ENCODE peak calls at places on chromosome 19, in nine cellular contexts. M is foreskin fibroblast, Y is A549, B is uterus, K is PC-3, D is astrocyte of the cerebellum, R is ovary, U is heart right ventricle, L is keratinocyte. A is an unnamed sample.
A peak's percentile ranks its signal among the peaks of the same experiment; 100 is the strongest.

GRCh38 chr19:5955638-5955935 is 22.4 kb downstream of the RANBP3 start:
- DNase-seq in M (peak; percentile 58), Y (no peak), B (no peak), K (no peak), D (peak; percentile 48), R (no peak), U (no peak), L (no peak), A (no peak)

GRCh38 chr19:28898279-28898678 is 314.7 kb downstream of the UQCRFS1 start:
- DNase-seq in M (peak; percentile 66), Y (no peak), B (no peak), K (no peak), D (no peak), R (no peak), U (no peak), L (no peak), A (no peak)

GRCh38 chr19:48934837-48935236 is 1.3 kb downstream of the DHDH start:
- DNase-seq in M (no peak), Y (no peak), B (no peak), K (no peak), D (no peak), R (no peak), U (no peak), L (no peak), A (no peak)

GRCh38 chr19:40650749-40651305 is 39.6 kb downstream of the NUMBL start:
- DNase-seq in M (peak; percentile 86), Y (no peak), B (no peak), K (no peak), D (peak; percentile 82), R (no peak), U (no peak), L (no peak), A (no peak)

GRCh38 chr19:6233051-6233826 is 46.5 kb downstream of the MLLT1 start:
- DNase-seq in M (peak; percentile 48), Y (no peak), B (peak; percentile 67), K (no peak), D (peak; percentile 57), R (no peak), U (peak; percentile 81), L (no peak), A (peak; percentile 78)

GRCh38 chr19:41892173-41892902 is 9.4 kb downstream of the ARHGEF1 start:
- DNase-seq in M (no peak), Y (no peak), B (no peak), K (no peak), D (no peak), R (no peak), U (no peak), L (no peak), A (no peak)

GRCh38 chr19:38526430-38526829 is 91.3 kb downstream of the MAP4K1 start:
- DNase-seq in M (no peak), Y (no peak), B (no peak), K (no peak), D (no peak), R (no peak), U (no peak), L (no peak), A (no peak)

GRCh38 chr19:17394891-17395415 is 957 bp upstream of the CCDC194 start:
- DNase-seq in M (peak; percentile 74), Y (peak; percentile 48), B (peak; percentile 70), K (peak; percentile 50), D (no peak), R (peak; percentile 64), U (peak; percentile 66), L (peak; percentile 46), A (peak; percentile 68)

GRCh38 chr19:34308381-34309367 is 54.3 kb downstream of the GARRE1 start:
- DNase-seq in M (peak; percentile 33), Y (no peak), B (no peak), K (no peak), D (no peak), R (no peak), U (no peak), L (no peak), A (no peak)

GRCh38 chr19:55391702-55392615 is 6.2 kb downstream of the RPL28 start:
- DNase-seq in M (peak; percentile 64), Y (no peak), B (no peak), K (peak; percentile 46), D (no peak), R (no peak), U (no peak), L (no peak), A (no peak)

GRCh38 chr19:29013988-29014387 is 199.0 kb downstream of the UQCRFS1 start:
- DNase-seq in M (no peak), Y (no peak), B (no peak), K (no peak), D (no peak), R (no peak), U (no peak), L (no peak), A (no peak)

GRCh38 chr19:55301459-55302331 is 17.9 kb downstream of the BRSK1 start:
- DNase-seq in M (peak; percentile 87), Y (peak; percentile 100), B (peak; percentile 88), K (peak; percentile 91), D (peak; percentile 38), R (peak; percentile 86), U (peak; percentile 93), L (peak; percentile 11), A (peak; percentile 87)

GRCh38 chr19:32324631-32325215 is 20.7 kb upstream of the ZNF507 start:
- DNase-seq in M (peak; percentile 46), Y (no peak), B (no peak), K (no peak), D (no peak), R (no peak), U (no peak), L (no peak), A (no peak)

GRCh38 chr19:29533578-29534544 is 8.1 kb downstream of the VSTM2B start:
- DNase-seq in M (no peak), Y (no peak), B (peak; percentile 8), K (no peak), D (no peak), R (no peak), U (no peak), L (no peak), A (no peak)

GRCh38 chr19:49442793-49443365 is 1.6 kb upstream of the SLC17A7 start:
- DNase-seq in M (peak; percentile 92), Y (peak; percentile 96), B (peak; percentile 95), K (peak; percentile 92), D (peak; percentile 42), R (peak; percentile 76), U (peak; percentile 98), L (peak; percentile 69), A (peak; percentile 96)

GRCh38 chr19:2276429-2276989 is 5.5 kb downstream of the PEAK3 start:
- DNase-seq in M (no peak), Y (no peak), B (no peak), K (no peak), D (no peak), R (no peak), U (no peak), L (no peak), A (no peak)

GRCh38 chr19:56294557-56294956 is 20.1 kb downstream of the ZSCAN5A start:
- DNase-seq in M (no peak), Y (no peak), B (no peak), K (peak; percentile 80), D (no peak), R (no peak), U (no peak), L (peak; percentile 88), A (no peak)

GRCh38 chr19:16367269-16367683 is 42.6 kb downstream of the KLF2 start:
- DNase-seq in M (no peak), Y (no peak), B (no peak), K (no peak), D (no peak), R (no peak), U (no peak), L (no peak), A (no peak)

GRCh38 chr19:16365300-16365996 is 40.8 kb downstream of the KLF2 start:
- DNase-seq in M (no peak), Y (no peak), B (no peak), K (no peak), D (no peak), R (no peak), U (no peak), L (no peak), A (no peak)

GRCh38 chr19:16366433-16367268 is 42.0 kb downstream of the KLF2 start:
- DNase-seq in M (peak; percentile 42), Y (no peak), B (no peak), K (no peak), D (no peak), R (no peak), U (no peak), L (no peak), A (no peak)

GRCh38 chr19:16364231-16364865 is 39.7 kb downstream of the KLF2 start:
- DNase-seq in M (no peak), Y (no peak), B (no peak), K (no peak), D (no peak), R (no peak), U (no peak), L (no peak), A (no peak)

GRCh38 chr19:16366056-16366432 is 41.4 kb downstream of the KLF2 start:
- DNase-seq in M (no peak), Y (no peak), B (no peak), K (no peak), D (no peak), R (no peak), U (no peak), L (no peak), A (no peak)
- H3K4me3 ChIP-seq in M (no peak overlapping the region), Y (no peak overlapping the region), B (no peak overlapping the region), K (no peak overlapping the region), D (no peak overlapping the region), R (no peak overlapping the region), U (no peak overlapping the region), L (no peak overlapping the region), A (no peak overlapping the region)

DNA sequence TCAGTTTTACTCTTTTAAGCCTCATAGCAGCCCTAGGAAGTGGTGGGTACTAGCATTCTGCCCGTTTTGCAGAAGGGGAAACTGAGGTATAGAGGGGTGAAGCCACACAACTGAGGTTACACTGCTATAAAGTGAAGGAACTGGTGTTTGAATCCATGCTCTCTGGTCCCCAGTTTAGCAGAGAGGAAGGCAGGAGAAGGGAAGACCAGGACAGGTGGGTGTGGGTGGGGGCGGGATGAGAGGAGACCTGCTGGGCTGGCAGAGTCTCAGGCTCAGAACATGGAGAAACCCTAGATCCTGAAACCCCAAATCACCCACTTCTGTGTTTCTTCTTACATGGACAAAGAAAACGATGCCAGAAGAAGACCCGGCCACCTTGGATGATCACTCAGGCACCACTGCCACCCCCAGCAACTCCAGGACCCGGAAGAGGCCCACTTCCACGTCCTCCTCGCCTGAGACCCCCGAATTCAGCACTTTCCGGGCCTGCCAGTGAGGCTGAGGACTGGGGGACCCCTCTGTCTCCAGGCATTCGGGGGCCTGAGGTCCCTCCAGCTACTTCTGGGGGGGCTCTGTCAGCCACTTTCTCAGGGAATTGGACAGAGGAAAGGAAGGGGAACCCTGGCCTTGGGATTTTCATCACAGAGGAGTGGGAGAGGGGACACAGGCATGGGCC is 2.3 kb upstream of the CARM1 start:
- DNase-seq in M (no peak), Y (no peak), B (no peak), K (no peak), D (no peak), R (peak; percentile 24), U (no peak), L (no peak), A (no peak)
- H3K4me3 ChIP-seq in M (no peak overlapping the region), Y (no peak overlapping the region), B (no peak overlapping the region), K (no peak overlapping the region), D (no peak overlapping the region), R (no peak overlapping the region), U (no peak overlapping the region), L (no peak overlapping the region), A (no peak overlapping the region)

GRCh38 chr19:47470447-47471195 is 1.1 kb downstream of the SLC8A2 start:
- DNase-seq in M (no peak), Y (no peak), B (no peak), K (no peak), D (no peak), R (no peak), U (no peak), L (no peak), A (no peak)
- H3K4me3 ChIP-seq in M (no peak overlapping the region), Y (no peak overlapping the region), B (peak overlapping the region; percentile 37), K (no peak overlapping the region), D (no peak overlapping the region), R (peak overlapping the region; percentile 35), U (no peak overlapping the region), L (no peak overlapping the region), A (no peak overlapping the region)

GRCh38 chr19:35510626-35510964 is 2.9 kb downstream of the DMKN start:
- DNase-seq in M (no peak), Y (no peak), B (no peak), K (no peak), D (no peak), R (no peak), U (no peak), L (no peak), A (no peak)
- H3K4me3 ChIP-seq in M (no peak overlapping the region), Y (peak overlapping the region; percentile 48), B (peak overlapping the region; percentile 38), K (peak overlapping the region; percentile 96), D (no peak overlapping the region), R (no peak overlapping the region), U (no peak overlapping the region), L (peak overlapping the region; percentile 63), A (peak overlapping the region; percentile 59)